ENCODE peak calls at places on chromosomes 5 and 9, in six cellular contexts. A is HEK293T; D is type B pancreatic cell; K is sigmoid colon; C is stimulated activated CD4-positive, alpha-beta T cell treated with anti-CD3 and anti-CD28 coated beads, Interleukin-2, amount 100 ng/mL, for 24 hours; X is NCI-H2081. R is an unnamed sample.

GRCh38 chr5:139470821-139471300 is at the start of gene SMIM33:
- DNase-seq in C (no peak), K (no peak), A (no peak), X (no peak), D (no peak), R (peak)

GRCh38 chr5:60649288-60649917 is 50.6 kb downstream of the DEPDC1B start:
- DNase-seq in A (peak), X (no peak), C (no peak), K (no peak), D (no peak), R (no peak)

GRCh38 chr5:83077662-83078261 is 415 bp downstream of the XRCC4 start:
- DNase-seq in C (no peak), A (peak), D (no peak), X (no peak), K (no peak), R (no peak)

GRCh38 chr9:115730845-115731244 is 422.7 kb upstream of the PAPPA start:
- DNase-seq in X (no peak), K (no peak), C (no peak), A (no peak), D (no peak), R (no peak)

GRCh38 chr5:5298841-5299543 is 123.5 kb upstream of the ICE1 start:
- DNase-seq in K (no peak), X (no peak), A (no peak), D (no peak), C (no peak), R (no peak)

GRCh38 chr9:21747171-21747570 is 55.3 kb upstream of the MTAP start:
- DNase-seq in D (no peak), C (no peak), X (no peak), A (no peak), K (no peak), R (no peak)

GRCh38 chr5:164597293-164597900 is 1092.0 kb downstream of the MAT2B start:
- DNase-seq in K (no peak), A (peak), D (no peak), C (no peak), X (no peak), R (no peak)

GRCh38 chr5:41542183-41542582 is 31.8 kb upstream of the PLCXD3 start:
- DNase-seq in A (no peak), K (no peak), D (no peak), C (no peak), X (no peak), R (no peak)

GRCh38 chr5:104344809-104345512 is 782.4 kb upstream of the NUDT12 start:
- DNase-seq in A (no peak), D (no peak), C (no peak), X (no peak), K (no peak), R (no peak)

GRCh38 chr5:40082313-40082712 is 597.4 kb upstream of the PTGER4 start:
- DNase-seq in K (no peak), A (no peak), X (no peak), C (no peak), D (no peak), R (no peak)

GRCh38 chr5:61328791-61329617 is 3.1 kb upstream of the ZSWIM6 start:
- DNase-seq in A (no peak), K (no peak), D (no peak), X (no peak), C (no peak), R (no peak)

GRCh38 chr9:76372345-76372744 is 21.9 kb downstream of the RFK start:
- DNase-seq in K (no peak), D (no peak), A (no peak), X (no peak), C (no peak), R (no peak)

GRCh38 chr9:130565792-130566191 is 13.6 kb upstream of the FUBP3 start:
- DNase-seq in A (no peak), K (no peak), X (no peak), C (no peak), D (no peak), R (peak)

GRCh38 chr9:87725900-87726709 is at the start of gene CTSL:
- DNase-seq in D (peak), K (peak), X (peak), A (peak), C (peak), R (peak)

GRCh38 chr5:128579111-128579510 is 41.1 kb upstream of the FBN2 start:
- DNase-seq in D (no peak), K (no peak), X (no peak), C (no peak), A (no peak), R (no peak)

GRCh38 chr9:93261735-93262523 is 78.0 kb downstream of the WNK2 start:
- DNase-seq in K (peak), C (no peak), X (no peak), A (no peak), D (peak), R (peak)

GRCh38 chr9:135521608-135522095 is 412 bp downstream of the LCN1 start:
- DNase-seq in X (no peak), K (peak), C (no peak), A (no peak), D (peak), R (no peak)

GRCh38 chr9:117926031-117926655 is 221.9 kb downstream of the TLR4 start:
- DNase-seq in A (no peak), D (no peak), C (no peak), K (no peak), X (no peak), R (no peak)

GRCh38 chr9:89361816-89362646 is 43.7 kb downstream of the SECISBP2 start:
- DNase-seq in D (no peak), K (peak), X (no peak), C (no peak), A (no peak), R (no peak)

GRCh38 chr5:39178856-39179255 is 40.5 kb downstream of the FYB1 start:
- DNase-seq in K (no peak), C (no peak), D (no peak), X (no peak), A (no peak), R (no peak)

GRCh38 chr9:99235874-99236627 is 14.0 kb downstream of the SEC61B start:
- DNase-seq in D (no peak), A (no peak), X (no peak), C (no peak), K (no peak), R (no peak)

GRCh38 chr5:127322405-127322804 is 31.8 kb downstream of the MEGF10 start:
- DNase-seq in X (no peak), D (no peak), C (no peak), K (no peak), A (no peak), R (no peak)

GRCh38 chr5:9059920-9060691 is 485.8 kb downstream of the SEMA5A start:
- DNase-seq in K (no peak), D (no peak), X (no peak), C (no peak), A (no peak), R (no peak)

GRCh38 chr5:7261049-7261448 is 134.9 kb upstream of the ADCY2 start:
- DNase-seq in A (peak), D (no peak), X (peak), K (no peak), C (no peak), R (no peak)

GRCh38 chr9:108053555-108054061 is 564.0 kb upstream of the KLF4 start:
- DNase-seq in C (no peak), A (peak), K (peak), D (no peak), X (no peak), R (no peak)

GRCh38 chr5:73213566-73213998 is 40.6 kb downstream of the TMEM174 start:
- DNase-seq in A (no peak), X (no peak), C (no peak), K (no peak), D (no peak), R (no peak)

GRCh38 chr5:28014779-28015178 is 976.4 kb upstream of the CDH9 start:
- DNase-seq in K (no peak), A (peak), X (peak), C (no peak), D (no peak), R (no peak)

GRCh38 chr5:172820046-172820767 is 13.8 kb upstream of the ERGIC1 start:
- DNase-seq in X (no peak), A (no peak), C (no peak), D (no peak), K (peak), R (no peak)

GRCh38 chr9:115164511-115164974 is 46.6 kb upstream of the TNC start:
- DNase-seq in C (no peak), X (no peak), D (no peak), A (no peak), K (no peak), R (no peak)

GRCh38 chr9:77420641-77421040 is 227.5 kb downstream of the GNA14 start:
- DNase-seq in D (no peak), C (no peak), X (no peak), A (no peak), K (no peak), R (no peak)

GRCh38 chr5:3512291-3512690 is 83.3 kb upstream of the IRX1 start:
- DNase-seq in D (no peak), A (no peak), K (no peak), C (no peak), X (no peak), R (no peak)

R was measured in spleen.